ENCODE peak calls at places on chromosomes 11 and 22, in eight cellular contexts. Z is kidney, J is body of pancreas, C is colonic mucosa, E is IMR-90, V is HCT116, L is astrocyte, G is cardiac muscle cell. O is an unnamed sample.

GRCh38 chr22:19182472-19183157 is 4.1 kb upstream of the SLC25A1 start:
- DNase-seq in Z (no peak), J (no peak), L (no peak), G (no peak), E (no peak), V (no peak), C (no peak), O (no peak)

GRCh38 chr11:67648140-67648795 is 2.3 kb downstream of the ACY3 start:
- DNase-seq in C (no peak), J (peak; percentile 76), G (peak; percentile 57), E (no peak), L (no peak), Z (no peak), V (peak; percentile 59), O (no peak)

GRCh38 chr11:70711911-70712185 is 313.5 kb downstream of the CTTN start:
- DNase-seq in Z (peak; percentile 34), E (no peak), V (no peak), G (no peak), C (no peak), J (no peak), L (no peak), O (no peak)

GRCh38 chr11:109140857-109141515 is 281.0 kb upstream of the C11orf87 start:
- DNase-seq in Z (no peak), J (no peak), V (no peak), E (no peak), C (no peak), L (no peak), G (no peak), O (no peak)

GRCh38 chr11:14713518-14714244 is 70.1 kb downstream of the PDE3B start:
- DNase-seq in E (no peak), Z (no peak), L (no peak), G (no peak), C (no peak), V (no peak), J (no peak), O (no peak)

GRCh38 chr11:1796297-1797011 is 32.7 kb upstream of the CTSD start:
- DNase-seq in E (no peak), Z (no peak), G (no peak), V (no peak), C (no peak), J (no peak), L (no peak), O (no peak)

GRCh38 chr22:37710675-37711074 is 13.8 kb downstream of the TRIOBP start:
- DNase-seq in J (no peak), L (no peak), E (no peak), V (no peak), G (no peak), C (no peak), Z (no peak), O (no peak)

GRCh38 chr11:70578831-70579230 is 180.5 kb downstream of the CTTN start:
- DNase-seq in J (no peak), C (no peak), Z (no peak), G (no peak), V (no peak), L (no peak), E (no peak), O (no peak)

GRCh38 chr11:37657645-37658044 is 1059.6 kb upstream of the RAG2 start:
- DNase-seq in C (no peak), E (peak; percentile 25), Z (no peak), V (no peak), J (no peak), G (no peak), L (peak; percentile 20), O (peak; percentile 13)

GRCh38 chr11:2805388-2806057 is 80.1 kb downstream of the CDKN1C start:
- DNase-seq in J (peak; percentile 1), E (no peak), G (no peak), V (no peak), C (peak; percentile 18), Z (no peak), L (no peak), O (no peak)

GRCh38 chr11:48001438-48002021 is 21.2 kb downstream of the PTPRJ start:
- DNase-seq in J (peak; percentile 24), C (no peak), L (peak; percentile 83), G (no peak), Z (no peak), V (no peak), E (peak; percentile 94), O (no peak)

GRCh38 chr11:113034591-113034990 is 73.4 kb downstream of the NCAM1 start:
- DNase-seq in J (no peak), C (no peak), L (peak; percentile 26), G (no peak), Z (no peak), E (no peak), V (no peak), O (no peak)

GRCh38 chr11:44268807-44269080 is 41.2 kb downstream of the ALX4 start:
- DNase-seq in J (no peak), V (no peak), Z (no peak), G (no peak), L (no peak), C (no peak), E (no peak), O (no peak)

GRCh38 chr11:126596474-126596873 is 241.0 kb downstream of the ST3GAL4 start:
- DNase-seq in G (no peak), Z (no peak), C (no peak), V (no peak), J (no peak), E (no peak), L (no peak), O (no peak)

GRCh38 chr11:72000591-72000867 is 1.8 kb downstream of the IL18BP start:
- DNase-seq in L (no peak), V (no peak), E (no peak), Z (peak; percentile 69), J (no peak), G (no peak), C (no peak), O (no peak)
- TF ChIP-seq CTCF in L (no peak), V (no peak), E (no peak), Z (no peak), J (no peak), G (no peak), C (no peak), O (no peak)

DNA sequence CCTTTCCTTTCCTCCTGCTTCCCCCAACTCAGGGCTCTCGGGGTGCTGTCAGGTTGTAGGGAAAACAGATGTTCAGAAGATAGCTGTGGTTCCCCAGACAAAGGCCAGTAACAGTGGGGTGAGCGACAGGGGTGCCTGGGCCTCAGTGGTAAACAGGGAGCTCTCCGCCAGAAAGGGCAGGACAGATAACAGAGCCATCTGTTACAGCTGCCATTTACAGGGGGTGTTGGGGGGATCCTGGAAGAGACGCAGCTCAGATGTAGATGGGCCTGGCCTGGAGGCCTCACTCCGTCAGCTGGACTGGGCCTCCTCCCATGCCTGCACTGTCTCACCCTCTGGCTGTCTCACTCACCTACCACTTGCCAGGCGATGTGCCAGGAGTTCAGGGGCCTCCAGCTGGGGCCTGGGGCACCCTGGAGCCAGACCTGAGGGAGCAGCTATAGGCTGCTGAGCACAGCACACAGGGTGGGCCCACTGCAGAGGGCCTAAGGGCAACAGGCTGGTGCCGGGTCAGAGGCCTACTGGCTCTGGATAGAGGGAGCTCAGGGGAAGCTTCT is 16.4 kb upstream of the SUSD2 start:
- DNase-seq in C (no peak), Z (no peak), G (no peak), E (no peak), J (no peak), V (no peak), L (no peak), O (no peak)
- H3K27ac ChIP-seq in C (no peak overlapping the region), Z (no peak overlapping the region), G (no peak overlapping the region), E (no peak overlapping the region), J (no peak overlapping the region), V (no peak overlapping the region), L (no peak overlapping the region), O (peak overlapping the region; percentile 36)

GRCh38 chr22:45975266-45976161 is 1.4 kb downstream of the WNT7B start:
- DNase-seq in J (no peak), G (peak; percentile 34), V (no peak), L (no peak), E (no peak), Z (no peak), C (no peak), O (peak; percentile 25)

GRCh38 chr22:45978275-45978713 is 1.3 kb upstream of the WNT7B start:
- DNase-seq in G (no peak), C (no peak), E (no peak), V (no peak), J (no peak), L (no peak), Z (no peak), O (no peak)

GRCh38 chr22:45977551-45978274 is 751 bp upstream of the WNT7B start:
- DNase-seq in V (no peak), L (no peak), E (peak; percentile 22), C (no peak), G (peak; percentile 62), Z (no peak), J (no peak), O (no peak)

GRCh38 chr22:45976351-45977002 is 485 bp downstream of the WNT7B start:
- DNase-seq in E (no peak), L (no peak), C (no peak), V (no peak), J (no peak), G (peak; percentile 20), Z (no peak), O (no peak)

GRCh38 chr22:45977003-45977395 is at the start of gene WNT7B:
- DNase-seq in G (peak; percentile 50), C (no peak), V (peak; percentile 33), E (no peak), L (no peak), Z (no peak), J (no peak), O (peak; percentile 63)
- TF ChIP-seq CTCF in G (no peak), C (no peak), V (no peak), E (no peak), L (no peak), Z (no peak), J (no peak), O (no peak)

GRCh38 chr11:35477871-35478270 is 47.5 kb downstream of the PAMR1 start:
- DNase-seq in V (no peak), Z (no peak), J (no peak), G (peak; percentile 15), L (no peak), E (no peak), C (no peak), O (no peak)

GRCh38 chr11:35473975-35474374 is 51.4 kb downstream of the PAMR1 start:
- DNase-seq in V (no peak), Z (no peak), J (no peak), C (no peak), G (no peak), L (no peak), E (no peak), O (no peak)

GRCh38 chr11:35470616-35471015 is 51.3 kb upstream of the SLC1A2 start:
- DNase-seq in L (no peak), C (no peak), J (no peak), Z (no peak), V (no peak), E (no peak), G (no peak), O (no peak)

GRCh38 chr11:35478411-35479139 is 46.8 kb downstream of the PAMR1 start:
- DNase-seq in E (no peak), Z (no peak), J (peak; percentile 12), L (no peak), C (no peak), V (no peak), G (no peak), O (no peak)

DNA sequence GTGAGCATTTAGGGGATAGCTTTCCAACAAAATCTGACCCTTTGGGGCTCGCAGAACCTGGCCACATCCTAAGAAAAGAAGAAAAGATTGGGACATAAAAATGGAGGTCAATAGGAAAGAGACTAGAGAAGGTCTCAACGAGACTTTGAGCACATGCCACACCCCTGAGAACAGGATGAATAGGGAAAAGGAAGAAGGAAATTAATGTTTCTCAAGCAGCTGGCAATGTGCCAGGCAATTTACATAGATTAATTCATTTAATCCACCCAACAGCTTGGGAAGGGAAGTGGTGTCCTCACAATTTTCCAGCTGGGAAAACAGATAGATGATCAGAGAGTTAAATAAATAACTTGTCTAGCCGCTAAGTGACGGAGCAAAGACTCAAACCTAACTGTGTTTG is 50.7 kb downstream of the PAMR1 start:
- DNase-seq in J (no peak), L (no peak), C (peak; percentile 26), V (no peak), Z (no peak), E (no peak), G (no peak), O (no peak)
- H3K27ac ChIP-seq in J (no peak overlapping the region), L (no peak overlapping the region), C (no peak overlapping the region), V (no peak overlapping the region), Z (no peak overlapping the region), E (no peak overlapping the region), G (no peak overlapping the region), O (no peak overlapping the region)